ENCODE peak calls at places on chromosomes 3 and 15, in seven cellular contexts. One of them, this sample, is unnamed.

GRCh38 chr3:25033407-25034029 is 394.5 kb upstream of the RARB start:
- DNase-seq in tibial nerve: peak
- DNase-seq in esophagus squamous epithelium: no peak
- DNase-seq in astrocyte of the spinal cord: no peak
- DNase-seq in A549: peak
- DNase-seq in right cardiac atrium: peak
- DNase-seq in mesenchymal stem cell: peak
- DNase-seq in this sample: peak

GRCh38 chr3:122758877-122759670 is 34.6 kb downstream of the HSPBAP1 start:
- DNase-seq in tibial nerve: no peak
- DNase-seq in esophagus squamous epithelium: no peak
- DNase-seq in astrocyte of the spinal cord: no peak
- DNase-seq in A549: no peak
- DNase-seq in right cardiac atrium: no peak
- DNase-seq in mesenchymal stem cell: no peak
- DNase-seq in this sample: peak

GRCh38 chr3:99633887-99634558 is 4.4 kb upstream of the COL8A1 start:
- DNase-seq in tibial nerve: no peak
- DNase-seq in esophagus squamous epithelium: no peak
- DNase-seq in astrocyte of the spinal cord: no peak
- DNase-seq in A549: no peak
- DNase-seq in right cardiac atrium: no peak
- DNase-seq in mesenchymal stem cell: no peak
- DNase-seq in this sample: no peak

GRCh38 chr15:85168642-85169173 is 187.1 kb downstream of the PDE8A start:
- DNase-seq in tibial nerve: no peak
- DNase-seq in esophagus squamous epithelium: no peak
- DNase-seq in astrocyte of the spinal cord: peak
- DNase-seq in A549: peak
- DNase-seq in right cardiac atrium: no peak
- DNase-seq in mesenchymal stem cell: no peak
- DNase-seq in this sample: peak

GRCh38 chr3:171948674-171949073 is 90.7 kb upstream of the FNDC3B start:
- DNase-seq in tibial nerve: no peak
- DNase-seq in esophagus squamous epithelium: no peak
- DNase-seq in astrocyte of the spinal cord: no peak
- DNase-seq in A549: no peak
- DNase-seq in right cardiac atrium: no peak
- DNase-seq in mesenchymal stem cell: no peak
- DNase-seq in this sample: no peak

GRCh38 chr3:143951351-143951971 is 20.2 kb upstream of the DIPK2A start:
- DNase-seq in tibial nerve: no peak
- DNase-seq in esophagus squamous epithelium: no peak
- DNase-seq in astrocyte of the spinal cord: peak
- DNase-seq in A549: peak
- DNase-seq in right cardiac atrium: no peak
- DNase-seq in mesenchymal stem cell: peak
- DNase-seq in this sample: peak

GRCh38 chr15:25862469-25863066 is 559 bp downstream of the ATP10A start:
- DNase-seq in tibial nerve: no peak
- DNase-seq in esophagus squamous epithelium: no peak
- DNase-seq in astrocyte of the spinal cord: peak
- DNase-seq in A549: peak
- DNase-seq in right cardiac atrium: no peak
- DNase-seq in mesenchymal stem cell: no peak
- DNase-seq in this sample: no peak

GRCh38 chr3:194166682-194167479 is 30.9 kb downstream of the HES1 start:
- DNase-seq in tibial nerve: no peak
- DNase-seq in esophagus squamous epithelium: no peak
- DNase-seq in astrocyte of the spinal cord: no peak
- DNase-seq in A549: no peak
- DNase-seq in right cardiac atrium: peak
- DNase-seq in mesenchymal stem cell: peak
- DNase-seq in this sample: peak

GRCh38 chr3:153001428-153001827 is 160.6 kb upstream of the RAP2B start:
- DNase-seq in tibial nerve: no peak
- DNase-seq in esophagus squamous epithelium: no peak
- DNase-seq in astrocyte of the spinal cord: no peak
- DNase-seq in A549: no peak
- DNase-seq in right cardiac atrium: no peak
- DNase-seq in mesenchymal stem cell: no peak
- DNase-seq in this sample: no peak

GRCh38 chr3:167732313-167733065 is 2.2 kb downstream of the PDCD10 start:
- DNase-seq in tibial nerve: no peak
- DNase-seq in esophagus squamous epithelium: no peak
- DNase-seq in astrocyte of the spinal cord: no peak
- DNase-seq in A549: no peak
- DNase-seq in right cardiac atrium: no peak
- DNase-seq in mesenchymal stem cell: no peak
- DNase-seq in this sample: no peak

GRCh38 chr3:156183396-156183795 is 63.0 kb downstream of the KCNAB1 start:
- DNase-seq in tibial nerve: no peak
- DNase-seq in esophagus squamous epithelium: no peak
- DNase-seq in astrocyte of the spinal cord: no peak
- DNase-seq in A549: no peak
- DNase-seq in right cardiac atrium: no peak
- DNase-seq in mesenchymal stem cell: no peak
- DNase-seq in this sample: no peak

GRCh38 chr15:60933914-60934885 is 294.9 kb downstream of the RORA start:
- DNase-seq in tibial nerve: no peak
- DNase-seq in esophagus squamous epithelium: no peak
- DNase-seq in astrocyte of the spinal cord: no peak
- DNase-seq in A549: no peak
- DNase-seq in right cardiac atrium: no peak
- DNase-seq in mesenchymal stem cell: no peak
- DNase-seq in this sample: no peak

GRCh38 chr3:164779816-164780215 is 298.5 kb downstream of the SI start:
- DNase-seq in tibial nerve: no peak
- DNase-seq in esophagus squamous epithelium: no peak
- DNase-seq in astrocyte of the spinal cord: no peak
- DNase-seq in A549: peak
- DNase-seq in right cardiac atrium: no peak
- DNase-seq in mesenchymal stem cell: peak
- DNase-seq in this sample: no peak

GRCh38 chr15:78909791-78910228 is 35.0 kb downstream of the CTSH start:
- DNase-seq in tibial nerve: no peak
- DNase-seq in esophagus squamous epithelium: no peak
- DNase-seq in astrocyte of the spinal cord: peak
- DNase-seq in A549: peak
- DNase-seq in right cardiac atrium: no peak
- DNase-seq in mesenchymal stem cell: peak
- DNase-seq in this sample: peak

GRCh38 chr15:88619796-88620195 is 1.3 kb upstream of the AEN start:
- DNase-seq in tibial nerve: no peak
- DNase-seq in esophagus squamous epithelium: no peak
- DNase-seq in astrocyte of the spinal cord: no peak
- DNase-seq in A549: no peak
- DNase-seq in right cardiac atrium: no peak
- DNase-seq in mesenchymal stem cell: no peak
- DNase-seq in this sample: no peak

GRCh38 chr3:193114431-193115340 is 126.3 kb upstream of the PLAAT1 start:
- DNase-seq in tibial nerve: no peak
- DNase-seq in esophagus squamous epithelium: no peak
- DNase-seq in astrocyte of the spinal cord: no peak
- DNase-seq in A549: no peak
- DNase-seq in right cardiac atrium: no peak
- DNase-seq in mesenchymal stem cell: no peak
- DNase-seq in this sample: no peak

GRCh38 chr3:196127308-196128040 is 45.6 kb upstream of the TFRC start:
- DNase-seq in tibial nerve: no peak
- DNase-seq in esophagus squamous epithelium: no peak
- DNase-seq in astrocyte of the spinal cord: no peak
- DNase-seq in A549: no peak
- DNase-seq in right cardiac atrium: no peak
- DNase-seq in mesenchymal stem cell: no peak
- DNase-seq in this sample: no peak

GRCh38 chr3:4687167-4687566 is 194.0 kb downstream of the ITPR1 start:
- DNase-seq in tibial nerve: no peak
- DNase-seq in esophagus squamous epithelium: no peak
- DNase-seq in astrocyte of the spinal cord: no peak
- DNase-seq in A549: no peak
- DNase-seq in right cardiac atrium: no peak
- DNase-seq in mesenchymal stem cell: peak
- DNase-seq in this sample: no peak

GRCh38 chr3:106582151-106582550 is 713.3 kb upstream of the CBLB start:
- DNase-seq in tibial nerve: no peak
- DNase-seq in esophagus squamous epithelium: no peak
- DNase-seq in astrocyte of the spinal cord: no peak
- DNase-seq in A549: no peak
- DNase-seq in right cardiac atrium: no peak
- DNase-seq in mesenchymal stem cell: no peak
- DNase-seq in this sample: no peak

GRCh38 chr3:194797555-194797954 is 111.9 kb downstream of the FAM43A start:
- DNase-seq in tibial nerve: no peak
- DNase-seq in esophagus squamous epithelium: no peak
- DNase-seq in astrocyte of the spinal cord: no peak
- DNase-seq in A549: no peak
- DNase-seq in right cardiac atrium: no peak
- DNase-seq in mesenchymal stem cell: no peak
- DNase-seq in this sample: no peak

GRCh38 chr3:187544326-187544725 is 125.9 kb downstream of the SST start:
- DNase-seq in tibial nerve: no peak
- DNase-seq in esophagus squamous epithelium: no peak
- DNase-seq in astrocyte of the spinal cord: no peak
- DNase-seq in A549: no peak
- DNase-seq in right cardiac atrium: no peak
- DNase-seq in mesenchymal stem cell: no peak
- DNase-seq in this sample: no peak

GRCh38 chr3:10945683-10946287 is 46.8 kb upstream of the SLC6A1 start:
- DNase-seq in tibial nerve: no peak
- DNase-seq in esophagus squamous epithelium: no peak
- DNase-seq in astrocyte of the spinal cord: peak
- DNase-seq in A549: peak
- DNase-seq in right cardiac atrium: peak
- DNase-seq in mesenchymal stem cell: peak
- DNase-seq in this sample: peak

GRCh38 chr15:69141286-69141701 is 19.1 kb upstream of the GLCE start:
- DNase-seq in tibial nerve: no peak
- DNase-seq in esophagus squamous epithelium: no peak
- DNase-seq in astrocyte of the spinal cord: no peak
- DNase-seq in A549: peak
- DNase-seq in right cardiac atrium: no peak
- DNase-seq in mesenchymal stem cell: peak
- DNase-seq in this sample: no peak

GRCh38 chr15:25508369-25509002 is 69.7 kb upstream of the UBE3A start:
- DNase-seq in tibial nerve: no peak
- DNase-seq in esophagus squamous epithelium: no peak
- DNase-seq in astrocyte of the spinal cord: peak
- DNase-seq in A549: peak
- DNase-seq in right cardiac atrium: no peak
- DNase-seq in mesenchymal stem cell: peak
- DNase-seq in this sample: peak

GRCh38 chr3:13850161-13850945 is 29.5 kb downstream of the WNT7A start:
- DNase-seq in tibial nerve: no peak
- DNase-seq in esophagus squamous epithelium: no peak
- DNase-seq in astrocyte of the spinal cord: no peak
- DNase-seq in A549: peak
- DNase-seq in right cardiac atrium: no peak
- DNase-seq in mesenchymal stem cell: no peak
- DNase-seq in this sample: no peak

GRCh38 chr15:80852676-80853075 is 73.5 kb downstream of the CEMIP start:
- DNase-seq in tibial nerve: no peak
- DNase-seq in esophagus squamous epithelium: no peak
- DNase-seq in astrocyte of the spinal cord: no peak
- DNase-seq in A549: no peak
- DNase-seq in right cardiac atrium: no peak
- DNase-seq in mesenchymal stem cell: no peak
- DNase-seq in this sample: no peak

GRCh38 chr3:67692621-67693020 is 38.2 kb upstream of the SUCLG2 start:
- DNase-seq in tibial nerve: no peak
- DNase-seq in esophagus squamous epithelium: no peak
- DNase-seq in astrocyte of the spinal cord: peak
- DNase-seq in A549: no peak
- DNase-seq in right cardiac atrium: no peak
- DNase-seq in mesenchymal stem cell: peak
- DNase-seq in this sample: no peak

GRCh38 chr3:187261541-187261969 is 30.0 kb downstream of the MASP1 start:
- DNase-seq in tibial nerve: no peak
- DNase-seq in esophagus squamous epithelium: no peak
- DNase-seq in astrocyte of the spinal cord: peak
- DNase-seq in A549: no peak
- DNase-seq in right cardiac atrium: no peak
- DNase-seq in mesenchymal stem cell: peak
- DNase-seq in this sample: no peak

GRCh38 chr3:127959873-127960272 is 44.8 kb downstream of the KBTBD12 start:
- DNase-seq in tibial nerve: no peak
- DNase-seq in esophagus squamous epithelium: no peak
- DNase-seq in astrocyte of the spinal cord: peak
- DNase-seq in A549: peak
- DNase-seq in right cardiac atrium: no peak
- DNase-seq in mesenchymal stem cell: peak
- DNase-seq in this sample: peak

GRCh38 chr3:38459499-38460048 is 5.9 kb downstream of the ACVR2B start:
- DNase-seq in tibial nerve: no peak
- DNase-seq in esophagus squamous epithelium: no peak
- DNase-seq in astrocyte of the spinal cord: no peak
- DNase-seq in A549: no peak
- DNase-seq in right cardiac atrium: no peak
- DNase-seq in mesenchymal stem cell: no peak
- DNase-seq in this sample: no peak
- H3K4me3 ChIP-seq in tibial nerve: no peak
- H3K4me3 ChIP-seq in esophagus squamous epithelium: no peak
- H3K4me3 ChIP-seq in astrocyte of the spinal cord: no peak
- H3K4me3 ChIP-seq in A549: no peak
- H3K4me3 ChIP-seq in right cardiac atrium: no peak
- H3K4me3 ChIP-seq in mesenchymal stem cell: no peak
- H3K4me3 ChIP-seq in this sample: no peak

DNA sequence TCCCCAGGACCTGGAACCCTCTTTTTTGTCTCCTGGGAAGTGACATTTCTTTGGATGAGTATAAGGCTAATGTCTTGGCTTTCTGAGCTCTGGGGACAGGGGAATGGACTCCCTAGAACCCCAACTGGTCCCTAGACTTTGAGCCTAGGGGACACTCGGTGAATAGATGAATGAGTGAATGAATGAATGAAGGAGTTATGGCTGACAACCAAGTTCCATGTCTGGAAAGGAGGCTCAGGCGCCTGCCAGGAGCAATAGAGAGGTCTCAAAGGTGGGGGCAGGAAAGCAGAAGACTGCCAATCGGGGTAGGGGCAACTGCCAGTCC is 712 bp upstream of the PRKCD start:
- DNase-seq in tibial nerve: no peak
- DNase-seq in esophagus squamous epithelium: no peak
- DNase-seq in astrocyte of the spinal cord: no peak
- DNase-seq in A549: no peak
- DNase-seq in right cardiac atrium: no peak
- DNase-seq in mesenchymal stem cell: no peak
- DNase-seq in this sample: no peak
- H3K4me3 ChIP-seq in tibial nerve: peak
- H3K4me3 ChIP-seq in esophagus squamous epithelium: peak
- H3K4me3 ChIP-seq in astrocyte of the spinal cord: peak
- H3K4me3 ChIP-seq in A549: peak
- H3K4me3 ChIP-seq in right cardiac atrium: peak
- H3K4me3 ChIP-seq in mesenchymal stem cell: peak
- H3K4me3 ChIP-seq in this sample: peak

GRCh38 chr3:172951511-172951910 is 189.5 kb downstream of the SPATA16 start:
- DNase-seq in tibial nerve: no peak
- DNase-seq in esophagus squamous epithelium: no peak
- DNase-seq in astrocyte of the spinal cord: no peak
- DNase-seq in A549: no peak
- DNase-seq in right cardiac atrium: no peak
- DNase-seq in mesenchymal stem cell: no peak
- DNase-seq in this sample: no peak
- H3K4me3 ChIP-seq in tibial nerve: no peak
- H3K4me3 ChIP-seq in esophagus squamous epithelium: no peak
- H3K4me3 ChIP-seq in astrocyte of the spinal cord: no peak
- H3K4me3 ChIP-seq in A549: no peak
- H3K4me3 ChIP-seq in right cardiac atrium: no peak
- H3K4me3 ChIP-seq in mesenchymal stem cell: no peak
- H3K4me3 ChIP-seq in this sample: no peak

GRCh38 chr15:43878466-43878865 is 51.7 kb downstream of the WDR76 start:
- DNase-seq in tibial nerve: no peak
- DNase-seq in esophagus squamous epithelium: no peak
- DNase-seq in astrocyte of the spinal cord: no peak
- DNase-seq in A549: no peak
- DNase-seq in right cardiac atrium: no peak
- DNase-seq in mesenchymal stem cell: no peak
- DNase-seq in this sample: no peak
- H3K4me3 ChIP-seq in tibial nerve: no peak
- H3K4me3 ChIP-seq in esophagus squamous epithelium: no peak
- H3K4me3 ChIP-seq in astrocyte of the spinal cord: no peak
- H3K4me3 ChIP-seq in A549: no peak
- H3K4me3 ChIP-seq in right cardiac atrium: peak
- H3K4me3 ChIP-seq in mesenchymal stem cell: no peak
- H3K4me3 ChIP-seq in this sample: no peak